ENCODE peak calls at places on chromosomes 16 and 17, in five cellular contexts. Q is H1, W is GM12878, U is HepG2, S is K562. H is an unnamed sample.

GRCh38 chr16:351804-352520 is 561 bp downstream of the AXIN1 start:
- DNase-seq in Q (no peak), W (no peak), U (no peak), S (no peak), H (no peak)

GRCh38 chr16:10949424-10949970 is 5.1 kb downstream of the CLEC16A start:
- DNase-seq in Q (peak; percentile 63), W (peak; percentile 91), U (no peak), S (no peak), H (no peak)

GRCh38 chr17:38879878-38880727 is 10.2 kb downstream of the LASP1 start:
- DNase-seq in Q (peak; percentile 79), W (no peak), U (no peak), S (peak; percentile 14), H (no peak)

GRCh38 chr16:17129971-17130370 is 340.8 kb downstream of the XYLT1 start:
- DNase-seq in Q (no peak), W (no peak), U (no peak), S (no peak), H (no peak)

GRCh38 chr17:17713839-17714238 is 32.6 kb downstream of the RAI1 start:
- DNase-seq in Q (no peak), W (no peak), U (peak; percentile 61), S (no peak), H (no peak)

GRCh38 chr16:53803998-53804397 is 100.0 kb downstream of the FTO start:
- DNase-seq in Q (no peak), W (no peak), U (no peak), S (no peak), H (no peak)

GRCh38 chr16:56202036-56202435 is 10.7 kb downstream of the GNAO1 start:
- DNase-seq in Q (no peak), W (no peak), U (no peak), S (no peak), H (no peak)

GRCh38 chr17:32258383-32259121 is 7.1 kb upstream of the RHBDL3 start:
- DNase-seq in Q (peak; percentile 58), W (no peak), U (no peak), S (no peak), H (no peak)

GRCh38 chr16:67773099-67773498 is 33.3 kb downstream of the RANBP10 start:
- DNase-seq in Q (no peak), W (no peak), U (no peak), S (no peak), H (no peak)

GRCh38 chr17:68314916-68315535 is 23.7 kb downstream of the ARSG start:
- DNase-seq in Q (no peak), W (no peak), U (no peak), S (no peak), H (no peak)

GRCh38 chr17:418421-418751 is 65.8 kb upstream of the RPH3AL start:
- DNase-seq in Q (no peak), W (no peak), U (no peak), S (no peak), H (no peak)

GRCh38 chr17:77660524-77660923 is 298.0 kb upstream of the TNRC6C start:
- DNase-seq in Q (no peak), W (no peak), U (no peak), S (no peak), H (no peak)

GRCh38 chr17:19248149-19248922 is 11.2 kb downstream of the EPN2 start:
- DNase-seq in Q (no peak), W (no peak), U (no peak), S (peak; percentile 44), H (no peak)

GRCh38 chr16:81632392-81633146 is 146.5 kb upstream of the PLCG2 start:
- DNase-seq in Q (no peak), W (no peak), U (no peak), S (peak; percentile 59), H (peak; percentile 93)

GRCh38 chr16:63617990-63618763 is 1503.7 kb downstream of the CDH11 start:
- DNase-seq in Q (no peak), W (no peak), U (no peak), S (no peak), H (no peak)
- TF ChIP-seq RAD21 in Q (no peak), W (no peak), U (no peak), S (no peak), H (no peak)

GRCh38 chr16:88941051-88941932 is 35.7 kb downstream of the CBFA2T3 start:
- DNase-seq in Q (no peak), W (no peak), U (no peak), S (no peak), H (no peak)

GRCh38 chr16:88943131-88943664 is 33.8 kb downstream of the CBFA2T3 start:
- DNase-seq in Q (no peak), W (no peak), U (no peak), S (no peak), H (no peak)

GRCh38 chr16:88943741-88944140 is 33.3 kb downstream of the CBFA2T3 start:
- DNase-seq in Q (no peak), W (no peak), U (no peak), S (no peak), H (no peak)

GRCh38 chr16:88940196-88941050 is 36.6 kb downstream of the CBFA2T3 start:
- DNase-seq in Q (peak; percentile 72), W (no peak), U (no peak), S (no peak), H (no peak)

GRCh38 chr16:88941933-88942909 is 34.8 kb downstream of the CBFA2T3 start:
- DNase-seq in Q (peak; percentile 83), W (no peak), U (no peak), S (no peak), H (peak; percentile 36)
- TF ChIP-seq SRF in Q (no peak), W (no peak), U (no peak), S (no peak), H (no peak)

DNA sequence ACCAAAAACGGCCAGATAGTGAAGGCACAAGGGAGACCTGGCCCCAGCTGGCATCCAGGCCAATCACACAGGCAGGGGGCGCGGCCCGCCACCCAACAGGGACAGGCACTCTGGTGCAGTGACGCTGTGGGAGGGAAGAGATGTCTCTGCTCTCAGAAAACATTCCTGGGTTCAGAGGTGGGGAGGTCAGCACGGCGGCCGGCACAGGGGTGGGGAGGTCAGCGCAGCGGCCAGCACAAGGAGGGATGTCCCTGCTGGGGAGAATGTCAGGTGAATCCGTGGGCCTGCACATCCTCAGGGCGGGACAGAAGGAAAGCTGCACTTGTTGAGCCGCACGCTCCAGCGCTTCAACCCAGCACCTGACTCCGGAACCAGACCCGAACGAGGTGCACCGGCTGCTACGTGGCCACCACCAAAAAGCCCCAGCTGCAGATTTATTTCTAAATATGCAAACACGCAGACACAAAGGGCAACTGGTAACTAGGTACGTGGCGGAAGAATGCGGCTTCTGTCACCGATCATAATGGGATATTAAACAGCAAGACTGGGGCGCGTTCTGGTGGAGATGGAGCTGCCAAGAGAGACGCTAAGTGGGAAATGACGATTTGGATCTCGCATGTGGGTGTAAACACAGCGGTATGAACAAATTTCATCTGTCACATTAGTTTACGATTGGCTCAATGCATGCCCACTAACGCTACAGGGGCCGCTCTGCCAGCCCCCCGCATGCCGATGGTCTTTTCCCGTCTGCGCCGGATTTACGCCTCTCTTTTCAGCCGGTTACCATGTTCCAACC is 15.6 kb downstream of the SLC38A10 start:
- DNase-seq in Q (no peak), W (no peak), U (no peak), S (no peak), H (no peak)
- H3K9ac ChIP-seq in Q (no peak overlapping the region), W (no peak overlapping the region), U (no peak overlapping the region), S (no peak overlapping the region), H (no peak overlapping the region)

DNA sequence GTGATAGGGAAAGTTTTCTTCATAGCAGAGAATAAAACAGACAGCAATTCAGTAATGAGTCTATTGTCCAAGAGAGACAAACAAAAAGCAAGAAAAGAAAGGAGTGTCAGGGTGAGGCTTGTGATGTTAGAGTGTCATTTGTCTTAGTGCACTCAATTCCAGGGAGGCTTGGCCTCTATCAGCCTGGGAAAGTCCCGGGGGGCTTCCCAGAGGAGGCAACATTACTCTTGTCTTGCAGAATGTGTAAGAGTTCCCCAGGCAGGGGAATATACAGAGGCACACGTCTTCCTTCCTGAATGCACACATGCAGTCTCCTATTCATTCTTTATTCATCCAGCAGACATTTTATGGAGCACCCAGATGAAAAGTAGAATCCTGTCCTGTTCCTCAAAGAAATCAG is 20.8 kb downstream of the CACNG4 start:
- DNase-seq in Q (no peak), W (peak; percentile 20), U (no peak), S (no peak), H (no peak)
- TF ChIP-seq RAD21 in Q (no peak), W (no peak), U (no peak), S (no peak), H (no peak)

DNA sequence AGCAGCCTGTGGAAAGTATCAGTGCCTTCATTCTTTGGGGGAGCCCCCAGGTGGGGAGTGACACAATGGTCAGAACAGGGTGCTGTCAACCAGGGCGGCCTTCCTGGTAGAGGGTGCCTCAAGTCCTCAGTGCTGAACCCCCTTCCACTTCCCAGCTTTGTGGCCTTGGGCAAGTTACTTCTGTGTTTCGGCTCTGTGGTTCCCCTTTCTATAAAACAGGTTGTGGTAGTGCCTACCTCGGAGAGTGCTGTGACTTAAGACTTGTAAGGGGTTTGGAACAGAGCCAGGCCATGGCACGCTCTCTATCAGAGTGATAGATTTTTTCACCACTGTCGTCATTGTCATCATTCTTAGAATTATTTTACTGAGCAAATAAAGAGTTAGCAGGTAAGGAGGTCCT is 141.1 kb downstream of the CCDC182 start:
- DNase-seq in Q (no peak), W (peak; percentile 79), U (no peak), S (no peak), H (no peak)
- TF ChIP-seq SRF in Q (no peak), W (no peak), U (no peak), S (no peak), H (no peak)

GRCh38 chr16:86507173-86508027 is 2.9 kb upstream of the FOXF1 start:
- DNase-seq in Q (no peak), W (no peak), U (no peak), S (no peak), H (no peak)

GRCh38 chr16:86508947-86509758 is 1.2 kb upstream of the FOXF1 start:
- DNase-seq in Q (peak; percentile 69), W (no peak), U (no peak), S (no peak), H (peak; percentile 32)

GRCh38 chr16:86509759-86510464 is 415 bp upstream of the FOXF1 start:
- DNase-seq in Q (peak; percentile 82), W (no peak), U (no peak), S (no peak), H (no peak)

GRCh38 chr16:86505899-86506864 is 4.1 kb upstream of the FOXF1 start:
- DNase-seq in Q (no peak), W (no peak), U (no peak), S (no peak), H (no peak)

GRCh38 chr16:86508028-86508946 is 2.0 kb upstream of the FOXF1 start:
- DNase-seq in Q (peak; percentile 79), W (no peak), U (no peak), S (no peak), H (no peak)
- H3K9ac ChIP-seq in Q (no peak overlapping the region), W (no peak overlapping the region), U (no peak overlapping the region), S (no peak overlapping the region), H (no peak overlapping the region)

DNA sequence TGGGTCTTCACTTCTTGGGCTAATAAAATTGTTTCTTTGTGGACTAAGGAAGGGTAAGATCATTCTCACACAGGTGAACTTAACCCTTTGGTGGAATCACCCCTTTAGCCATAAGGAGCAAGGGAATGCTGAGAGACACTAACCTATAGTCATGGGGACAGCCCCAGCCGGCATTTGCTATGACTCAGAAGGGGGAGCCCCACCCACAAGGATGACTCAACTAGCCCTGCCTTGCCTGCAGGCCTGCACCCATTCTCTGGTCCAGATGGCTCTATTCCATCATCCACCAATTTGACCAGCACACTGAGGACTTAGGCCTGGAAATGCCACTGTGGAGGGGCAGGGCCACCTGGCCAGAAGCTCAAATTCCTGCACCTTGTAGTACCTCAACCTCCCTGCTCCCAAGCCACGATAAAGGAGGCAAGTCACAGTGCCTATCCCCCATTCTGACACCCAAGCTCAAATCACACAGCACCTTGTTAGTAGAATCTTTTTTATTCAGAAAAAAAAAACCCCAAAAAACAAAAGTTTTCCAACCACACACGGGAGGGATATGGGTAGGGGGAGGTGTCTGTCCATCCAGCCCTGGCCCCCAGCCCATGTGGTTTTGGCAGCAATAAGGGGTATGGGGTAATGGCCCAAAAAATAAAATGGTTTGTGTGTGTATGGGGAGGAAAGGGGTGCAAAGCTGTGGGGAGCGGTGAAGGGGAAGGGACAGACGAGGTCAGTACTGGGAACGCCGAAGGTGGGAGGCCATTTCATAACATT is 3.0 kb downstream of the PFN1 start:
- DNase-seq in Q (peak; percentile 58), W (peak; percentile 65), U (peak; percentile 59), S (peak; percentile 42), H (peak; percentile 82)
- TF ChIP-seq RAD21 in Q (no peak), W (no peak), U (no peak), S (no peak), H (no peak)